ENCODE peak calls at places on chromosomes 1 and 21, in eight cellular contexts. M is Kasumi-1; L is neural crest cell; A is neural progenitor cell; K is activated effector memory CD4-positive, alpha-beta T cell treated with Interleukin-2 at 50 U/mL for 16 hours; W is activated T-cell treated with anti-CD3 and anti-CD28 coated beads, Interleukin-2, amount 50 U/mL, for 24 hours; J is GM18507; Q is hippocampal formation. F is an unnamed sample.

GRCh38 chr1:44611419-44611818 is 62.9 kb downstream of the TMEM53 start:
- DNase-seq in K (no peak), L (no peak), M (no peak), J (no peak), Q (no peak), W (no peak), A (no peak), F (no peak)

GRCh38 chr1:17569200-17570139 is 30.0 kb downstream of the ARHGEF10L start:
- DNase-seq in Q (peak), A (no peak), W (no peak), J (no peak), L (no peak), K (no peak), M (no peak), F (peak)

GRCh38 chr1:91846007-91846620 is 39.8 kb downstream of the TGFBR3 start:
- DNase-seq in A (peak), K (no peak), W (no peak), M (peak), J (no peak), L (no peak), Q (no peak), F (peak)

GRCh38 chr1:21956720-21957552 is 19.8 kb upstream of the HSPG2 start:
- DNase-seq in W (peak), A (no peak), Q (no peak), M (peak), L (no peak), J (no peak), K (peak), F (peak)

GRCh38 chr21:16509466-16509865 is 779.7 kb downstream of the USP25 start:
- DNase-seq in K (no peak), Q (no peak), J (no peak), M (no peak), L (no peak), A (no peak), W (no peak), F (peak)

GRCh38 chr1:238143038-238143437 is 252.3 kb upstream of the ZP4 start:
- DNase-seq in W (no peak), K (no peak), A (no peak), J (no peak), Q (no peak), L (no peak), M (no peak), F (no peak)

GRCh38 chr1:48109390-48110009 is 112.3 kb upstream of the TRABD2B start:
- DNase-seq in K (no peak), M (peak), J (no peak), W (no peak), A (peak), L (peak), Q (no peak), F (peak)

GRCh38 chr1:67792756-67793475 is 40.4 kb downstream of the GNG12 start:
- DNase-seq in K (no peak), M (no peak), L (no peak), W (no peak), J (no peak), Q (no peak), A (no peak), F (no peak)

GRCh38 chr1:118210051-118210722 is 25.2 kb upstream of the SPAG17 start:
- DNase-seq in W (no peak), K (no peak), L (no peak), M (no peak), Q (no peak), J (no peak), A (no peak), F (no peak)

GRCh38 chr1:20814472-20814871 is 27.4 kb upstream of the HP1BP3 start:
- DNase-seq in Q (no peak), K (no peak), A (no peak), L (no peak), W (no peak), M (no peak), J (no peak), F (no peak)

GRCh38 chr1:1021010-1021845 is 1.3 kb downstream of the AGRN start:
- DNase-seq in A (peak), L (no peak), M (no peak), W (no peak), Q (peak), J (no peak), K (no peak), F (peak)

GRCh38 chr1:204706838-204707509 is 21.4 kb upstream of the LRRN2 start:
- DNase-seq in A (peak), Q (no peak), K (no peak), M (no peak), W (no peak), J (no peak), L (no peak), F (no peak)

GRCh38 chr1:27301582-27302199 is 20.3 kb upstream of the TMEM222 start:
- DNase-seq in Q (no peak), K (no peak), J (no peak), M (no peak), A (no peak), L (no peak), W (no peak), F (no peak)

GRCh38 chr1:217369271-217369981 is 261.5 kb downstream of the GPATCH2 start:
- DNase-seq in L (no peak), K (no peak), A (peak), J (no peak), W (no peak), M (no peak), Q (no peak), F (no peak)

GRCh38 chr21:46322351-46323226 is 1.1 kb downstream of the C21orf58 start:
- DNase-seq in W (peak), L (no peak), K (no peak), J (no peak), A (peak), Q (no peak), M (peak), F (peak)

GRCh38 chr21:38992737-38993136 is 187.0 kb downstream of the ETS2 start:
- DNase-seq in J (no peak), M (no peak), Q (no peak), A (no peak), L (no peak), K (no peak), W (no peak), F (no peak)